ENCODE peak calls at places on chromosomes 16 and 17, in six cellular contexts. One of them, this sample, is unnamed.
A peak's percentile ranks its signal among the peaks of the same experiment; 100 is the strongest.

GRCh38 chr16:75616541-75617010 is 6.5 kb downstream of the ADAT1 start:
- DNase-seq in H1: no peak
- DNase-seq in sigmoid colon: no peak
- DNase-seq in heart left ventricle: no peak
- DNase-seq in stomach: no peak
- DNase-seq in right lobe of liver: no peak
- DNase-seq in this sample: no peak

GRCh38 chr16:721765-722481 is 977 bp downstream of the ANTKMT start:
- DNase-seq in stomach: no peak
- DNase-seq in sigmoid colon: no peak
- DNase-seq in heart left ventricle: no peak
- DNase-seq in right lobe of liver: no peak
- DNase-seq in H1: no peak
- DNase-seq in this sample: no peak

GRCh38 chr17:46984892-46985291 is 5.8 kb upstream of the RPRML start:
- DNase-seq in sigmoid colon: no peak
- DNase-seq in stomach: peak; percentile 60
- DNase-seq in heart left ventricle: no peak
- DNase-seq in right lobe of liver: peak; percentile 80
- DNase-seq in H1: no peak
- DNase-seq in this sample: no peak

GRCh38 chr17:57619061-57619937 is 125.8 kb downstream of the CCDC182 start:
- DNase-seq in right lobe of liver: no peak
- DNase-seq in H1: no peak
- DNase-seq in heart left ventricle: no peak
- DNase-seq in sigmoid colon: no peak
- DNase-seq in stomach: no peak
- DNase-seq in this sample: no peak

GRCh38 chr16:75250809-75251279 is 580 bp downstream of the BCAR1 start:
- DNase-seq in right lobe of liver: peak; percentile 80
- DNase-seq in stomach: peak; percentile 80
- DNase-seq in heart left ventricle: peak; percentile 72
- DNase-seq in sigmoid colon: peak; percentile 79
- DNase-seq in H1: no peak
- DNase-seq in this sample: no peak

GRCh38 chr16:47026947-47027346 is 53.5 kb upstream of the DNAJA2 start:
- DNase-seq in heart left ventricle: no peak
- DNase-seq in stomach: no peak
- DNase-seq in right lobe of liver: no peak
- DNase-seq in H1: no peak
- DNase-seq in sigmoid colon: no peak
- DNase-seq in this sample: no peak

GRCh38 chr17:29243792-29244191 is 2.9 kb upstream of the CRYBA1 start:
- DNase-seq in H1: no peak
- DNase-seq in right lobe of liver: no peak
- DNase-seq in sigmoid colon: no peak
- DNase-seq in heart left ventricle: no peak
- DNase-seq in stomach: no peak
- DNase-seq in this sample: no peak

GRCh38 chr16:52501746-52502145 is 45.2 kb downstream of the TOX3 start:
- DNase-seq in heart left ventricle: no peak
- DNase-seq in stomach: no peak
- DNase-seq in H1: no peak
- DNase-seq in right lobe of liver: no peak
- DNase-seq in sigmoid colon: no peak
- DNase-seq in this sample: no peak

GRCh38 chr16:23754594-23755483 is at the start of gene CHP2:
- DNase-seq in heart left ventricle: peak; percentile 70
- DNase-seq in right lobe of liver: no peak
- DNase-seq in sigmoid colon: no peak
- DNase-seq in stomach: no peak
- DNase-seq in H1: no peak
- DNase-seq in this sample: no peak

GRCh38 chr16:78703951-78704350 is 604.5 kb downstream of the WWOX start:
- DNase-seq in heart left ventricle: no peak
- DNase-seq in sigmoid colon: no peak
- DNase-seq in stomach: no peak
- DNase-seq in right lobe of liver: no peak
- DNase-seq in H1: no peak
- DNase-seq in this sample: no peak

GRCh38 chr17:62627904-62628603 is 584 bp downstream of the MRC2 start:
- DNase-seq in stomach: no peak
- DNase-seq in right lobe of liver: no peak
- DNase-seq in H1: no peak
- DNase-seq in heart left ventricle: peak; percentile 74
- DNase-seq in sigmoid colon: peak; percentile 87
- DNase-seq in this sample: peak; percentile 23

GRCh38 chr17:81516439-81516838 is 3.8 kb upstream of the ACTG1 start:
- DNase-seq in heart left ventricle: no peak
- DNase-seq in sigmoid colon: no peak
- DNase-seq in right lobe of liver: peak; percentile 46
- DNase-seq in stomach: no peak
- DNase-seq in H1: no peak
- DNase-seq in this sample: no peak

GRCh38 chr17:81518785-81519283 is 6.2 kb upstream of the ACTG1 start:
- DNase-seq in heart left ventricle: peak; percentile 84
- DNase-seq in sigmoid colon: no peak
- DNase-seq in H1: no peak
- DNase-seq in right lobe of liver: peak; percentile 49
- DNase-seq in stomach: peak; percentile 70
- DNase-seq in this sample: no peak

GRCh38 chr17:81518113-81518784 is 5.7 kb upstream of the ACTG1 start:
- DNase-seq in sigmoid colon: no peak
- DNase-seq in right lobe of liver: no peak
- DNase-seq in heart left ventricle: no peak
- DNase-seq in H1: peak; percentile 58
- DNase-seq in stomach: no peak
- DNase-seq in this sample: no peak

GRCh38 chr17:81517009-81517338 is 4.4 kb upstream of the ACTG1 start:
- DNase-seq in H1: no peak
- DNase-seq in right lobe of liver: peak; percentile 42
- DNase-seq in sigmoid colon: no peak
- DNase-seq in heart left ventricle: no peak
- DNase-seq in stomach: no peak
- DNase-seq in this sample: no peak

DNA sequence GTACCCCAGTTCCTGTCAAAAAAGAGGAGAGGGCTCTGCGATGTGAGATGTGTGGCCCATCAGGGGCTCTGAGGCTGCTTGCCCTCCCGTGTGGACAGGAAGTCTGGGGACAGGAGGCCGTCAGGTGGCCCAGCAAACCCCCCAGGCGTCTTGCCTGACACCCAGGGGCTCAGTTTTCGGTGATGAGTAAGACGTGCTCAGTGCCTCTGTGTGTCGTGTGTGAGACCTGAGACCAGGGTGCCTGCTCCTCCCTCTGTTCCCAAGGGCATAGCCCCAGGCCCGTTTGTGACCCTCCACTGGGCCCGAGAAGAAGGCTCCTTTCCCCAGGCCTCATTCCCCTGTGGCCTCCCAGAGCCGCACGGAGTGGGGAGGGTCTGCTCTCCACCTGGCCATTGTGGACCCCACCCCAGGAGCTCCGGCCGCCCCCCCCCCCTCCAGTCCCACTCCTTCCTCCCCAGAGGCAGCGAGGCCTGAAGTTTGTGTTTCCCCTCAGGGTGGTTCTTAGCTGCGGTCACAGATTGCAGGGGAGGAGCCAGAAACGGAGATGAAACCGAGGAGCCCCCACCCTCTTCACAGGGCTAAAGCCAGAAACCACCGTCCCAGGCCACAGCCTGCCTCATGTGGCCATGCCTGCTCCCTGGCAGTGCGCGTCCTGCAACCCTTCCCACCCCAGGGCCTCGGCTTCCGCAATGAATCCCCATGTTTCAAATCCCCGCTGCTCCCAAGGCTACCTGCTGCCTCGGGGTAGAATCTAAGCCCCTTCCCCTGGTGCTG is 4.9 kb upstream of the ACTG1 start:
- DNase-seq in stomach: no peak
- DNase-seq in H1: peak; percentile 56
- DNase-seq in heart left ventricle: no peak
- DNase-seq in right lobe of liver: peak; percentile 45
- DNase-seq in sigmoid colon: no peak
- DNase-seq in this sample: no peak
- TF ChIP-seq POLR2A in stomach: no peak
- TF ChIP-seq POLR2A in H1: no peak
- TF ChIP-seq POLR2A in heart left ventricle: no peak
- TF ChIP-seq POLR2A in right lobe of liver: no peak
- TF ChIP-seq POLR2A in sigmoid colon: no peak
- TF ChIP-seq POLR2A in this sample: no peak

DNA sequence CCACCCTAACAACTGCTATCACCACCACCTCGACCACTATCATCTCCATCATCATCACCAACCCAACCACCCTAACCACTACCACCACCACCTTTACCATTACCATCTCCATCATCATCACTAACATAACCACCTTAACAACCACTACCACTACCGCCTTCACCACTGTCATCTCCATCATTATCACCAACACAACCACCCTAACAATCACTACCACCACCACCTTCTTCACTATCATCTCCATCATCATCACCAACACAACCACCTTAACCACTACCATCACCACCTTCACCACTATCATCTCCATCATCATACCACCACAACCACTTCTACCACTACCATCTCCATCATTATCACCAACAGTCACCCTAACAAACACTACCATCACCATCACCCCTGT is 101.4 kb downstream of the BANP start:
- DNase-seq in heart left ventricle: no peak
- DNase-seq in sigmoid colon: no peak
- DNase-seq in H1: no peak
- DNase-seq in right lobe of liver: no peak
- DNase-seq in stomach: no peak
- DNase-seq in this sample: no peak
- H3K4me1 ChIP-seq in heart left ventricle: no peaks in the 10 kb centered on the region
- H3K4me1 ChIP-seq in sigmoid colon: no peaks in the 10 kb centered on the region
- H3K4me1 ChIP-seq in H1: no peaks in the 10 kb centered on the region
- H3K4me1 ChIP-seq in right lobe of liver: no peaks in the 10 kb centered on the region
- H3K4me1 ChIP-seq in stomach: no peaks in the 10 kb centered on the region
- H3K4me1 ChIP-seq in this sample: no peaks in the 10 kb centered on the region

DNA sequence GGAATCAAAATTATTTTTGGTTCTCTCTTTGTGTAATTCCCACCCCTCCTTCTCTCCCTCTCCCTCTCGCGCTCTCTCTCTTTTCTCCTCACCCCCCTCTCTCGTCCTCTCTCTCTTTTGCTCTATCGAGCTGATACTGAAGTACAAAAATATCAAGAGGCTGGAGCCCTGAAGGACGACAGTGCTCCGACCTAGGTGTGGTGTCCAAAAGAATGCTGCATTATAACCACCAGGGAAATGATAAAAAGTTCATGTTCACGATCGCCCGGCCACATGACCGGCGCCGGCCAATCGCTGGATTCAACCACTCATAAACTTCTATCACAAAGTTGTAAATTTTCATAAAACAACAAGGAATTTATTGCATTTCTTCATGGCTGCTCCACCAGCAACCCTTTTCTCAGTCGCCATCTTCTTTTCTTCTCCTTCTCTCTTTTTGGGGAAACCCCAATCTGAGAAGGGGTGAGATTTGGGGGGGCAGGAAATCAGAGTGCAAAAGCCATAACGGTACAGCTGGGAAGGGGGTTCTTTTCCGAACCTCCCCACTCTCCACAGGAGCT is at the start of gene HOXB6:
- DNase-seq in stomach: no peak
- DNase-seq in H1: no peak
- DNase-seq in heart left ventricle: no peak
- DNase-seq in sigmoid colon: no peak
- DNase-seq in right lobe of liver: no peak
- DNase-seq in this sample: no peak
- H3K4me3 ChIP-seq in stomach: peak within 1 kb of the TSS; percentile 47
- H3K4me3 ChIP-seq in H1: no peak within 1 kb of the TSS
- H3K4me3 ChIP-seq in heart left ventricle: no peak within 1 kb of the TSS
- H3K4me3 ChIP-seq in sigmoid colon: peak within 1 kb of the TSS; percentile 33
- H3K4me3 ChIP-seq in right lobe of liver: no peak within 1 kb of the TSS
- H3K4me3 ChIP-seq in this sample: no peak within 1 kb of the TSS

DNA sequence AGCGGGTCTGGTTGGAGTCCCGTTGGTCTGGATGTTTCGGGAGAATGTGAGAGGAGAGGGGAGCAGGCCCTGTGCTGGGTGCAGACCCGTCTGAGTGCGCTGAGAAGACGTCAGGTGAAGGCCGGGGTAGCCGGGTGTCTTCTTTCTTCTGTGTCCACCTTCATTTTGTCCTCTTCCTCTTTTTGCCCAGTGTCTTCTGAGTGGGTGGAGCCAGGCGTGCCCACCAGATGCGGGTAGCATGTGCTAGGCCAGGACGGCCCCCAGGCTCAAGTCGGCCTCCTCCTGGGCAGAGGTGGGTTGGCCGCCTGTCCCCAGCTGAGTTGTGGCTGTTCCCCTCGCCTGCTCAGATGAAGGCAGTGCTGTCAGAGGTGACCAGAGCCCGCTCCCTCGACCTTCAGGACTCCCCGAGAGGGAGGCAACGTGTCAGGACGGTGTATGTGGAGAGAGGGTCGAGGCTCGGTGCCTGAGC is 3.5 kb downstream of the METRNL start:
- DNase-seq in right lobe of liver: no peak
- DNase-seq in H1: no peak
- DNase-seq in heart left ventricle: no peak
- DNase-seq in stomach: no peak
- DNase-seq in sigmoid colon: no peak
- DNase-seq in this sample: no peak
- TF ChIP-seq POLR2A in right lobe of liver: no peak
- TF ChIP-seq POLR2A in H1: no peak
- TF ChIP-seq POLR2A in heart left ventricle: no peak
- TF ChIP-seq POLR2A in stomach: no peak
- TF ChIP-seq POLR2A in sigmoid colon: no peak
- TF ChIP-seq POLR2A in this sample: no peak

DNA sequence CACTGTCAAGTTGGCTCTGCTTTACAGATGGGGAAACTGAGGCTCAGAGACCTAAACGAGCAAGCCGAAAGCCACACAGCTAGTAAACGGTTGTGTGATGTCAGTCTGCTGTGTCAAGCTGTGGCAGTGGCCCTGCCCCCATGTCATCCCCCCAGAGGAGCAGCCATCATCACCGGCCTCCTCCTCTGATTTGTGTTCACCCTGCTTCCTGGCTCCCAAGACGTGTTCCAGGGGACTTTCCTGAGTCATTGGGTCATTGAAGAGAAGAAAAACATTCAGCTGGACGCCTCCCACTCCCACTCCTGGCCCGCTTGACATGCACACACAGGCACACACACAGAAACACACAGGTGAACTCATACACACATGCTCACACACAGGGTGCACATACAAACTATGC is 54.0 kb upstream of the CIBAR2 start:
- DNase-seq in H1: no peak
- DNase-seq in heart left ventricle: peak; percentile 20
- DNase-seq in right lobe of liver: no peak
- DNase-seq in stomach: no peak
- DNase-seq in sigmoid colon: no peak
- DNase-seq in this sample: no peak
- H3K4me1 ChIP-seq in H1: peaks cover 6% of the 10 kb centered on the region
- H3K4me1 ChIP-seq in heart left ventricle: peaks cover 54% of the 10 kb centered on the region
- H3K4me1 ChIP-seq in right lobe of liver: no peaks in the 10 kb centered on the region
- H3K4me1 ChIP-seq in stomach: peaks cover 42% of the 10 kb centered on the region
- H3K4me1 ChIP-seq in sigmoid colon: peaks cover 69% of the 10 kb centered on the region
- H3K4me1 ChIP-seq in this sample: no peaks in the 10 kb centered on the region

This sample was measured in prostate gland.